ENCODE peak calls at places on chromosomes 1 and 21, in eight cellular contexts. E, T, C, W, B, Y, R and K are unnamed samples.

GRCh38 chr1:156746716-156747631 is 4.5 kb downstream of the HDGF start:
- DNase-seq in E (peak; percentile 97), W (peak; percentile 98), C (peak; percentile 89), B (peak; percentile 87), Y (peak; percentile 86), R (peak; percentile 84), T (peak; percentile 93), K (peak; percentile 94)

GRCh38 chr1:6485937-6486250 is 5.6 kb downstream of the PLEKHG5 start:
- DNase-seq in W (no peak), T (no peak), E (peak; percentile 18), R (no peak), B (no peak), C (no peak), Y (no peak), K (peak; percentile 40)

GRCh38 chr1:34984435-34985062 is 598 bp downstream of the TMEM35B start:
- DNase-seq in B (no peak), E (peak; percentile 70), C (peak; percentile 52), Y (no peak), W (peak; percentile 50), T (peak; percentile 37), R (peak; percentile 27), K (peak; percentile 55)

GRCh38 chr1:90925928-90926869 is 95.6 kb downstream of the ZNF644 start:
- DNase-seq in Y (no peak), C (peak; percentile 91), T (no peak), B (peak; percentile 1), R (peak; percentile 66), W (peak; percentile 90), E (peak; percentile 78), K (peak; percentile 29)

GRCh38 chr1:41516168-41516961 is 31.9 kb upstream of the EDN2 start:
- DNase-seq in T (peak; percentile 92), E (peak; percentile 85), Y (peak; percentile 88), W (peak; percentile 89), C (peak; percentile 77), B (no peak), R (peak; percentile 71), K (peak; percentile 95)

GRCh38 chr1:235808226-235808625 is 58.5 kb downstream of the LYST start:
- DNase-seq in R (no peak), T (no peak), W (no peak), C (no peak), B (no peak), E (no peak), Y (no peak), K (no peak)

GRCh38 chr1:6730889-6731288 is 29.3 kb upstream of the DNAJC11 start:
- DNase-seq in T (no peak), R (no peak), E (no peak), W (no peak), C (no peak), B (no peak), Y (no peak), K (no peak)

GRCh38 chr1:117613969-117614865 is 8.4 kb downstream of the TENT5C start:
- DNase-seq in W (no peak), Y (no peak), R (no peak), B (no peak), C (no peak), T (no peak), E (peak; percentile 14), K (no peak)

GRCh38 chr1:58727363-58727762 is 27.5 kb upstream of the MYSM1 start:
- DNase-seq in T (peak; percentile 98), Y (no peak), E (peak; percentile 46), W (peak; percentile 71), C (peak; percentile 91), R (peak; percentile 98), B (peak; percentile 73), K (peak; percentile 76)

GRCh38 chr1:182910143-182910542 is 42.8 kb downstream of the SHCBP1L start:
- DNase-seq in R (no peak), W (peak; percentile 63), E (no peak), Y (no peak), T (no peak), C (no peak), B (no peak), K (no peak)

GRCh38 chr1:47208374-47208850 is 18.6 kb upstream of the PDZK1IP1 start:
- DNase-seq in R (no peak), W (no peak), E (no peak), B (no peak), Y (no peak), C (no peak), T (no peak), K (no peak)

GRCh38 chr1:230215049-230215448 is 148.0 kb downstream of the GALNT2 start:
- DNase-seq in T (peak; percentile 34), E (peak; percentile 56), R (no peak), W (peak; percentile 67), Y (no peak), B (no peak), C (peak; percentile 60), K (peak; percentile 22)

GRCh38 chr1:189658381-189658780 is 819.3 kb downstream of the BRINP3 start:
- DNase-seq in Y (no peak), R (peak; percentile 44), C (no peak), T (peak; percentile 56), E (no peak), B (no peak), W (no peak), K (no peak)
- H3K9ac ChIP-seq in Y (no peak overlapping the region), R (no peak overlapping the region), C (no peak overlapping the region), T (no peak overlapping the region), E (no peak overlapping the region), B (no peak overlapping the region), W (no peak overlapping the region), K (no peak overlapping the region)

DNA sequence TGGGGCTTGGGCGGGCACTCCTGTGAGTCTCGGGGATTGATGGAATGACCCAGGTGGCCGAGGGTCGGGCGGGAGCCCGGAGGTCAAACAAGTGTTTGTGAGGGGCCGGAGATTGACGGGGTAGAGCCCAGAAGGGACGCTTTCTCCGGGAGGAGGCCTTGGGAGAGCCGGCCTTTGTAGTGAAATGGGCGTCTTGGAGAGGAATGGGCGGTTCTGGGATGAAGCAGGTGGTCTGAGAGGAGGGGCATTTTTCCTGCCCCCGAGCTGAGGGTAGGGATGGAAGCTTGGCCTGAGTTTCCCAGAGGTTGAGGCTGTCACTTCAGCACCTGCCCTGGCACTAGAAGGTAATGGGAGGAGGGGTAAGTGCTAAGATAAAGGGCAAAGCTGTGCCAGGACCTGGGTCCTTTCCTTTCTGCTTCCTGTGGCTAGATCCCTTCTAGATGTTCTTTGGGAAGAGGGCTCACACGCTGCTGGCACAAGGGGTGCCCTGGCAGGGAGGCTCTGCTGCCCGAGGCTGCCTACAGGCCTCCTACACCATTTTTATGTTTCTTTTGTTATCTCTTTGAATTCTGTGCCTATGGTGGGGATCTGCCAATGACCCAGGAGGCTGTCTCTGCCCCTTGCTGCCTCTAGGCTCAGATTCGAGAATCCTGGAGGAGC is 56.1 kb downstream of the NDUFS5 start:
- DNase-seq in R (no peak), C (no peak), Y (peak; percentile 29), B (no peak), W (no peak), E (no peak), T (no peak), K (no peak)
- H3K4me3 ChIP-seq in R (no peak overlapping the region), C (peak overlapping the region; percentile 61), Y (peak overlapping the region; percentile 55), B (no peak overlapping the region), W (no peak overlapping the region), E (peak overlapping the region; percentile 69), T (peak overlapping the region; percentile 48), K (peak overlapping the region; percentile 85)

GRCh38 chr21:43341349-43342163 is 85.4 kb downstream of the SIK1 start:
- DNase-seq in T (no peak), R (no peak), W (no peak), C (peak; percentile 52), E (peak; percentile 40), Y (no peak), B (no peak), K (no peak)
- H3K9ac ChIP-seq in T (peak overlapping the region; percentile 30), R (no peak overlapping the region), W (no peak overlapping the region), C (no peak overlapping the region), E (peak overlapping the region; percentile 41), Y (no peak overlapping the region), B (peak overlapping the region; percentile 26), K (no peak overlapping the region)

DNA sequence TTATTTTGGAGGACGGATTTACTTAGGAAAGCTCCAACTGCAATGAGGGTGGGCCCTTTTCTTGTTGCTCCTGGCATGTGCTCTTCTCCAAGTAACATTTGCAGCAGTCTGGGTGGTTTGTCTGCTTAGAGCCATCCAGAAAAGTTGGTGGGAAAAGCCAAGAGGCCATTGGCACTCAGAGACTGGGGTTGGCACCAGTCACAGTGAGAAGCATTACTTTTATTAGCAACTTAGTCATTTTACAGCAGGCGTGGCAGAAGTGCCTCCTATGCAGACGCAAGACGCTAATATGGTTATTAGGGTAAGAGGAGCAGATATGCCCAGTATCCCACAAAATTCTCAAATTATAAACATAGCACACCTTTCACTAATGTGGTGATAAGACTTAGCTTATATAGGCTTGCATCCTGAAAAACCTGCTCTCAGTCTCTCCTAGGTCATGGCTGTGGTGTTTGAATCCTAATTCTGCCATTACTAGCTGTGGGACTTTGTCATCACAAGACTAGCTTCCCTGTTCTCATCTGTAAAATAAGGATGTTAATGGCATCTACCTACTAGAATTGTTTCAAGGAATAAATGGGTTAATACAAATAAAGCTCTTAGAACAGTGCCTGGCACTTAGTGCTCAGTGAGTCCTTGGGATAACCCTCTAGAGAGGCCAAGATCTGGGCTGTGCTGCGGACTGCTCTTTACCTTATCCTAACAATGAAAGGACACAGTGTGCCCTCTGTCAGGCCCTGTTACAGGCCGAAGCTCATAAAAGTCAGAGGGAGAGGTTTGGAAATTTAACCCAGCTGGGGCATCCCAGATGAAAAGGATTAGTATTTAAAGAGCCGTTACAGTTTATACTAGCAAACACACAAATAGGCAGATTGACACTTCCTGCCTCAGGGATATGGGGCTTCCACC is 154.6 kb downstream of the ROR1 start:
- DNase-seq in W (no peak), C (no peak), T (no peak), E (peak; percentile 12), R (no peak), Y (no peak), B (no peak), K (no peak)
- H3K4me3 ChIP-seq in W (no peak overlapping the region), C (no peak overlapping the region), T (no peak overlapping the region), E (no peak overlapping the region), R (no peak overlapping the region), Y (no peak overlapping the region), B (no peak overlapping the region), K (no peak overlapping the region)

DNA sequence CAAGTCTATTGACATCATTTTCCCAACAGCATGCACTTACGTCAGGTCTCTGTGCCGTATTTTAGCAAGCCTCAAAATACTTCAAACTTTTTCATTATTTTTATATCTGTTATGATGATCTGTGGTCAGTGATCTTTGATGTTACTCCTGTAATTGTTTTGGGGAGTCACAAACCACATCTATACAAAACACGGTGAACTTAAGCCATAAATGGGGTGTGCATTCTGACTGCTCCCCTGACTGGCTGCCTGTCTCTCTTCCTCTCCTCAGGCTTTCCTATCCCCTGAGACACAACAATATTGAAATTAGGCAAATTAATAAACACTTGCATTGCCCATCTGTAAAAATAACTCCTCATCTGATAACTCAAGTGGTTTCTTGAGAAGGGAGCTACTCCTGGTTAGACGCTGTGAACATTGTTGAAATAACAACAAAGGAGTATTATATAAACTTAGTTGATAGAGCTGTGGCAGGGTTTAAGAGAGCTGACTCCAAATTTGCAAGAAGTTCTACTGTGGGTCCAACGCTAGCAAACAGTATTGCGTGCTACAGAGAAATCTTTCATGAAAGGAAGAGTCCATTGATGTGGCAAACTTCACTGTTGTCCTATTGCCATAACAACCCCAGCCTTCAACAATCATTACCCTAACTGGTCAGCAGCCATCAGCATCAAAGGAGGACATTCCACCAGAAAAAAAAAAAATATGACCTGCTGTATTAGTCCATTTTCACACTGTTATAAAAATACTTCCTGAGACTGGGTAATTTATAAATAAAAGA is 105.8 kb upstream of the DSCAM start:
- DNase-seq in W (no peak), B (no peak), Y (no peak), R (no peak), C (no peak), E (no peak), T (no peak), K (no peak)
- H3K9ac ChIP-seq in W (no peak overlapping the region), B (no peak overlapping the region), Y (no peak overlapping the region), R (no peak overlapping the region), C (no peak overlapping the region), E (no peak overlapping the region), T (no peak overlapping the region), K (no peak overlapping the region)